ENCODE peak calls at places on chromosomes 3 and 15, in five cellular contexts. One of them, this sample, is unnamed. For H3K4me1, the result is how much of the 10 kb centered on the place peaks cover.

GRCh38 chr15:40323953-40324937 is 753 bp downstream of the INAFM2 start:
- DNase-seq in heart left ventricle: peak
- DNase-seq in heart right ventricle: no peak
- DNase-seq in uterus: no peak
- DNase-seq in fibroblast of lung: no peak
- DNase-seq in this sample: peak

GRCh38 chr3:32304510-32304909 is 66.0 kb downstream of the CMTM8 start:
- DNase-seq in fibroblast of lung: no peak
- DNase-seq in heart left ventricle: no peak
- DNase-seq in heart right ventricle: no peak
- DNase-seq in uterus: no peak
- DNase-seq in this sample: no peak

GRCh38 chr3:61563614-61564404 is 2.4 kb downstream of the PTPRG start:
- DNase-seq in fibroblast of lung: no peak
- DNase-seq in heart left ventricle: no peak
- DNase-seq in heart right ventricle: peak
- DNase-seq in uterus: peak
- DNase-seq in this sample: no peak

GRCh38 chr3:177813322-177813721 is 616.0 kb upstream of the TBL1XR1 start:
- DNase-seq in fibroblast of lung: peak
- DNase-seq in heart left ventricle: peak
- DNase-seq in heart right ventricle: peak
- DNase-seq in uterus: no peak
- DNase-seq in this sample: no peak

GRCh38 chr3:133862161-133862560 is 33.5 kb downstream of the RAB6B start:
- DNase-seq in heart left ventricle: no peak
- DNase-seq in heart right ventricle: no peak
- DNase-seq in uterus: no peak
- DNase-seq in fibroblast of lung: no peak
- DNase-seq in this sample: no peak

GRCh38 chr15:79406191-79406590 is 25.9 kb upstream of the MINAR1 start:
- DNase-seq in fibroblast of lung: no peak
- DNase-seq in heart right ventricle: no peak
- DNase-seq in uterus: no peak
- DNase-seq in heart left ventricle: no peak
- DNase-seq in this sample: no peak

GRCh38 chr15:63583027-63583426 is 14.2 kb upstream of the FBXL22 start:
- DNase-seq in uterus: no peak
- DNase-seq in fibroblast of lung: peak
- DNase-seq in heart left ventricle: no peak
- DNase-seq in heart right ventricle: no peak
- DNase-seq in this sample: no peak

GRCh38 chr3:32577621-32578556 is 7.2 kb upstream of the DYNC1LI1 start:
- DNase-seq in heart left ventricle: no peak
- DNase-seq in fibroblast of lung: no peak
- DNase-seq in uterus: no peak
- DNase-seq in heart right ventricle: peak
- DNase-seq in this sample: no peak

GRCh38 chr15:48712546-48712945 is 67.0 kb upstream of the FBN1 start:
- DNase-seq in fibroblast of lung: no peak
- DNase-seq in heart right ventricle: no peak
- DNase-seq in heart left ventricle: no peak
- DNase-seq in uterus: no peak
- DNase-seq in this sample: no peak

GRCh38 chr3:138289701-138290100 is 40.0 kb downstream of the NME9 start:
- DNase-seq in heart right ventricle: no peak
- DNase-seq in uterus: no peak
- DNase-seq in heart left ventricle: no peak
- DNase-seq in fibroblast of lung: no peak
- DNase-seq in this sample: no peak

GRCh38 chr15:94323076-94323475 is 91.7 kb downstream of the MCTP2 start:
- DNase-seq in heart right ventricle: no peak
- DNase-seq in uterus: no peak
- DNase-seq in heart left ventricle: no peak
- DNase-seq in fibroblast of lung: no peak
- DNase-seq in this sample: no peak

GRCh38 chr15:81189583-81190283 is 6.9 kb upstream of the IL16 start:
- DNase-seq in heart left ventricle: peak
- DNase-seq in heart right ventricle: peak
- DNase-seq in fibroblast of lung: peak
- DNase-seq in uterus: peak
- DNase-seq in this sample: no peak

GRCh38 chr3:119310052-119310451 is 15.9 kb downstream of the ARHGAP31 start:
- DNase-seq in heart left ventricle: no peak
- DNase-seq in fibroblast of lung: peak
- DNase-seq in uterus: no peak
- DNase-seq in heart right ventricle: no peak
- DNase-seq in this sample: no peak

GRCh38 chr3:196603683-196604082 is 35.2 kb downstream of the FBXO45 start:
- DNase-seq in heart left ventricle: no peak
- DNase-seq in heart right ventricle: no peak
- DNase-seq in fibroblast of lung: no peak
- DNase-seq in uterus: no peak
- DNase-seq in this sample: no peak

GRCh38 chr15:62901087-62901486 is 141.5 kb upstream of the TPM1 start:
- DNase-seq in fibroblast of lung: no peak
- DNase-seq in uterus: no peak
- DNase-seq in heart left ventricle: peak
- DNase-seq in heart right ventricle: peak
- DNase-seq in this sample: no peak

GRCh38 chr3:79247367-79248103 is 520.3 kb downstream of the ROBO1 start:
- DNase-seq in fibroblast of lung: peak
- DNase-seq in heart left ventricle: peak
- DNase-seq in uterus: no peak
- DNase-seq in heart right ventricle: peak
- DNase-seq in this sample: peak

GRCh38 chr15:62758126-62758951 is 284.2 kb upstream of the TPM1 start:
- DNase-seq in fibroblast of lung: peak
- DNase-seq in heart left ventricle: peak
- DNase-seq in uterus: no peak
- DNase-seq in heart right ventricle: peak
- DNase-seq in this sample: no peak

GRCh38 chr3:108053025-108053424 is 37.8 kb downstream of the CD47 start:
- DNase-seq in uterus: no peak
- DNase-seq in fibroblast of lung: no peak
- DNase-seq in heart right ventricle: no peak
- DNase-seq in heart left ventricle: peak
- DNase-seq in this sample: no peak

GRCh38 chr3:187735837-187736236 is 9.4 kb downstream of the BCL6 start:
- DNase-seq in heart left ventricle: peak
- DNase-seq in heart right ventricle: no peak
- DNase-seq in uterus: no peak
- DNase-seq in fibroblast of lung: peak
- DNase-seq in this sample: no peak
- H3K4me3 ChIP-seq in heart left ventricle: peak
- H3K4me3 ChIP-seq in heart right ventricle: no peak
- H3K4me3 ChIP-seq in uterus: no peak
- H3K4me3 ChIP-seq in fibroblast of lung: no peak
- H3K4me3 ChIP-seq in this sample: no peak

DNA sequence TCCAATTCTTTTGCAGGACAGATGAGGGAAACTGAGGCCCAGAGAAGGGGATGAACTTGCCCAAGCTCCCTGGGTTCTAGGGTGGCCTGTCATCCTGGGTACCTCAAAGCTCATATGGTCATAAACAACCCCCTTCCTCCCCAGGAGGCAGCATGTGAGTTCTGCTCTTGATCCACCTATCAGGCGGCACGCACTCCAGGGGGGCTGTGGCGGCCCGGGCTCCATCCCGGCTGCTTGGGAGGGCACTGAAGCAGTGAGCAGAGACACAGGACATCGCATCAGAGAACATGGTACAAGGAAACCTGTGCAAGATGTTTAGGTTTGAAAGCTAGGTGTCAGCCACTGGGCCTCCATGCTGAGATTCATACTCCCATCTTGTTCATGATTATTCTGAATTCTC is 34.2 kb downstream of the CPN2 start:
- DNase-seq in fibroblast of lung: no peak
- DNase-seq in uterus: no peak
- DNase-seq in heart left ventricle: no peak
- DNase-seq in heart right ventricle: no peak
- DNase-seq in this sample: no peak
- H3K4me1 ChIP-seq in fibroblast of lung: under half
- H3K4me1 ChIP-seq in uterus: under half
- H3K4me1 ChIP-seq in heart left ventricle: under half
- H3K4me1 ChIP-seq in heart right ventricle: under half
- H3K4me1 ChIP-seq in this sample: under half

GRCh38 chr15:43346305-43346704 is 15.9 kb upstream of the LCMT2 start:
- DNase-seq in heart right ventricle: no peak
- DNase-seq in heart left ventricle: no peak
- DNase-seq in fibroblast of lung: no peak
- DNase-seq in uterus: no peak
- DNase-seq in this sample: no peak
- TF ChIP-seq CTCF in heart right ventricle: no peak
- TF ChIP-seq CTCF in heart left ventricle: no peak
- TF ChIP-seq CTCF in fibroblast of lung: no peak
- TF ChIP-seq CTCF in uterus: no peak
- TF ChIP-seq CTCF in this sample: peak

DNA sequence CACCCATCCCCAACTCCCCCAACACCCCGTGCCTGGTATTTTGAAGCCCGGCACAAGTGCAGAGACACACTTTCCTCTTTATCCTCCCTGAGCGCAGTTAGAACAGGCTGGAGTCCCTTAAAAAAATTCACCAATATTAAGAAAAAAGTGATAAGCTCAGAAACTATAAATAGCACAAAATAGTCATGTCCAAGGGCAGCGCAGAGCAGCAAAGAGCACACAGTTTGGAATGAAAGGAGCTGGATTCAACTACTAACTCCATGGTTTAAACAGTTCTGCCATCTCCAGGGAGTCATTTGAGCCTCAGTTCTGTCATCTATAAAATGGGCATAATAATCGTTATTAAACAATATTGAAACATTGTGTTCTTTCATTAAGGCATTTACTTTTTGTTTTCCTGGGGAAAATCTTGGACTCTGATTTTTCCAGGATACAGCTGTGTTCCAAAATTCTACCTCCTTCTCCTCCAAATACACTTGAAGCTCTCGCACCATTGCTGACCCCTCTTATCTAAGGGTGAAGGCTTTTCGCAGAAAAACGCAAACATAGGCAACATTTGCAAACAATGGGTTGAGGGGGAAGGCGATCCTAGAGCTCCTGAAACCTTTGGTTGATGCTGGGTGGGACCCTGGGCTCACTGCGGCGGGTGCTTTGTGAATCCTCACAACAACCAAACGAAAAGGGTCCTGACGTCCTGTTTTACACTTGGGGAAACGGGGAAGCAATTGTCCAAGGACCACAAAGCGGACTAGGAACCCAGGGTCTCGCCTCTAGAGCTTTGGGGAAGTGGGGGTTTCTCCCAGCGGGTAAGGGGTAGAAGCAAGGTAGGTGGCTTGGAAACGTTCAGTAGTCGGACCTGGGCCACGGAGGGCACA is 41.8 kb downstream of the EPHB3 start:
- DNase-seq in heart right ventricle: no peak
- DNase-seq in heart left ventricle: no peak
- DNase-seq in uterus: no peak
- DNase-seq in fibroblast of lung: no peak
- DNase-seq in this sample: no peak
- H3K4me3 ChIP-seq in heart right ventricle: peak
- H3K4me3 ChIP-seq in heart left ventricle: peak
- H3K4me3 ChIP-seq in uterus: peak
- H3K4me3 ChIP-seq in fibroblast of lung: no peak
- H3K4me3 ChIP-seq in this sample: no peak

This sample was measured in BE2C.